ENCODE peak calls at places on chromosomes 12 and 14, in five cellular contexts. T, P, L, C and F are unnamed samples.

GRCh38 chr14:65002586-65003210 is 16.0 kb downstream of the FNTB start:
- DNase-seq in P (no peak), C (peak; percentile 62), L (no peak), T (no peak), F (peak; percentile 33)

GRCh38 chr12:3747976-3748619 is 4.8 kb downstream of the CRACR2A start:
- DNase-seq in T (no peak), C (no peak), L (peak; percentile 65), P (no peak), F (no peak)

GRCh38 chr12:74481078-74481477 is 56.6 kb upstream of the ATXN7L3B start:
- DNase-seq in T (no peak), C (no peak), L (no peak), P (no peak), F (no peak)

GRCh38 chr14:68146812-68147211 is 327.2 kb downstream of the RAD51B start:
- DNase-seq in C (peak; percentile 99), P (no peak), L (no peak), T (no peak), F (peak; percentile 99)

GRCh38 chr12:73625226-73625625 is 912.4 kb upstream of the ATXN7L3B start:
- DNase-seq in L (no peak), T (no peak), C (no peak), P (no peak), F (no peak)

GRCh38 chr12:123937707-123938600 is 34.7 kb downstream of the CCDC92 start:
- DNase-seq in P (no peak), C (no peak), L (no peak), T (no peak), F (peak; percentile 31)

GRCh38 chr12:76706761-76707160 is 57.2 kb upstream of the ZDHHC17 start:
- DNase-seq in T (no peak), C (no peak), L (no peak), P (no peak), F (no peak)

GRCh38 chr14:70698288-70698687 is 56.6 kb downstream of the TTC9 start:
- DNase-seq in P (no peak), T (no peak), L (peak; percentile 35), C (peak; percentile 50), F (peak; percentile 31)

GRCh38 chr12:65756956-65757511 is 67.2 kb upstream of the HMGA2 start:
- DNase-seq in T (no peak), L (no peak), P (peak; percentile 92), C (no peak), F (no peak)

GRCh38 chr14:101495827-101496778 is 65.2 kb upstream of the DIO3 start:
- DNase-seq in L (no peak), T (no peak), P (no peak), C (no peak), F (no peak)

GRCh38 chr12:117470804-117471203 is 109.4 kb upstream of the NOS1 start:
- DNase-seq in C (no peak), T (peak; percentile 54), L (no peak), P (peak; percentile 8), F (no peak)

GRCh38 chr14:64704743-64705405 is 650 bp downstream of the PLEKHG3 start:
- DNase-seq in P (no peak), L (peak; percentile 72), T (no peak), C (no peak), F (no peak)

GRCh38 chr12:68158427-68158826 is 1.1 kb downstream of the IFNG start:
- DNase-seq in C (peak; percentile 2), L (no peak), P (peak; percentile 38), T (peak; percentile 78), F (peak; percentile 30)

GRCh38 chr12:75479963-75480461 is 543 bp upstream of the GLIPR1 start:
- DNase-seq in C (no peak), P (peak; percentile 60), T (no peak), L (no peak), F (peak; percentile 79)

GRCh38 chr12:50047693-50048250 is 9.6 kb upstream of the ASIC1 start:
- DNase-seq in L (no peak), T (no peak), P (no peak), C (no peak), F (no peak)

GRCh38 chr12:50050410-50051280 is 6.8 kb upstream of the ASIC1 start:
- DNase-seq in P (no peak), L (peak; percentile 41), C (peak; percentile 87), T (peak; percentile 78), F (peak; percentile 50)

GRCh38 chr12:50049254-50050118 is 7.9 kb upstream of the ASIC1 start:
- DNase-seq in C (no peak), L (no peak), P (no peak), T (no peak), F (no peak)

GRCh38 chr12:50052544-50052943 is 4.9 kb upstream of the ASIC1 start:
- DNase-seq in L (no peak), P (no peak), T (no peak), C (no peak), F (no peak)

DNA sequence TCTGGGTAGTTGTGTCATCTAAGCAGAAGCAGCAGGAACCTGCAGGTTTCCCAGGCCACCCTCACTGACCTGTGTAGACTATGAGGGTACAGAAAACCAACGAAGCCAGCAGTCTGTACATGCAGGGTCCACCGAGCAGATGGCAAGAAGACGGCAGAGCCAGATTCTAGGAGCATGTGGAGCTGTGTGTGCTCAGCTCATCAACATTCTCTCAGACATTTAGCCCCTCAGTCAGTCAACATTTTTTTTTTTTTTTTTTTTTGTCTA is 7.3 kb upstream of the ASIC1 start:
- DNase-seq in L (no peak), C (no peak), T (no peak), P (no peak), F (no peak)
- H3K4me3 ChIP-seq in L (no peak overlapping the region), C (no peak overlapping the region), T (peak overlapping the region; percentile 57), P (no peak overlapping the region), F (no peak overlapping the region)

DNA sequence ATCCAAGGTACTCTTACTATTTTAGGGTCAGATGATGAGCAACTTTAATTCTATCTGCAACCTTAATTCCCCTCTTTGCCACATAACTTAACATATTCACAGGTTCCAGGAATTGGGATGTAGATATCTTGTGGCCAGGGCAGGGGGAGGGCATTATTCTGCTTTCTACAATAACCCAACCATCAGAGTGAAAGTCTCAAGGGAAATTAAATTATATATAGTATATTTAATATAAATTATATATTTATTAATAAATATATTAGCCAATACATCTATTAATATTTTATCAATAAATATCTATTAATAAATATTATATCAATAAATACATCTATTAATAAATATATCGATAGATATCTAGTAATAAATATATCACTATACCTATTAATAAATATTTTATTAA is 11.7 kb upstream of the RAB21 start:
- DNase-seq in L (no peak), T (no peak), P (no peak), C (no peak), F (no peak)
- TF ChIP-seq CTCF in L (no peak), T (no peak), P (no peak), C (no peak), F (no peak)

GRCh38 chr14:36509056-36509917 is 10.7 kb downstream of the NKX2-1 start:
- DNase-seq in L (no peak), T (peak; percentile 42), P (no peak), C (no peak), F (no peak)
- H3K4me3 ChIP-seq in L (no peak overlapping the region), T (peak overlapping the region; percentile 52), P (no peak overlapping the region), C (no peak overlapping the region), F (no peak overlapping the region)

DNA sequence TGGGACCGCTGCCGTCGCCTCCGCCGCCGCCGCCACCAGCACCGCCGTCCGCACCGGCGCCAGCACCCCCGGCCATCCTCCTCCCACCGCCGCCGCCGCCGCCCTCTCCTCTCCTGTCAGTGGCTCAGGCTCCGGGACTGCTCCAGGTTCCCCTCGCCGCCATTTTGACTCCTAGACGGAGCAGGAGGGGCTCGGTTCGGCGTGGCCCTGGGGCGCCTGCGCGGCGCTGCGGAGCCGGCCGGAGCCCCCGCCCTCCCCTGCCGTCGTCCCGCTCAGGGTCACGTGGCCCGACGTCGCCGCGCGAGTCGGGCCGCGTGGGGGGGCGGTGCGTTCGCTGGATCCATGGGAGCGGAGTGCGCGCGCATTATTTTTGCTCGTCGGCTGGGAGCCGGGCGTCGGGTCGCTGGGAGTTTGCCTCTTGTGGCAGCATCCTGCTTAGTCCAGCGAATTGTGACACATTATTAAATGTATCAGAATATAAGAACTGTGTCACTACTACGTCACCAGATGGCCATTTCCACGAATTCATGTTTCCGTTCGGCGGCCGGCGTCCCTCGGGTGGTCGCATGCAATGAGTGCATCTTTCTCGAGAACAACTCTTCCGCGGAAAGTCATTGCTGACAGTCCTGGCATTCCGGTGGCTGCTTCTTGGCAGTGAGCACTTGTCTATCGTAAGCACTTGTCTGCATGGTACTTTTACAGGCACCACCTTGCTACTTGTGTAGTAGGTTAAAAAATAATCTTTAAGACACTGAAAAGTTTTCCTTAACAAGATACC is at the start of gene BTBD7:
- DNase-seq in C (peak; percentile 90), P (peak; percentile 97), T (peak; percentile 97), L (peak; percentile 97), F (peak; percentile 94)
- TF ChIP-seq CTCF in C (peak; percentile 31), P (no peak), T (no peak), L (no peak), F (peak; percentile 31)

GRCh38 chr12:21776242-21776641 is 1.7 kb upstream of the KCNJ8 start:
- DNase-seq in L (no peak), P (no peak), T (no peak), C (no peak), F (no peak)
- H3K4me3 ChIP-seq in L (no peak overlapping the region), P (no peak overlapping the region), T (no peak overlapping the region), C (no peak overlapping the region), F (no peak overlapping the region)

GRCh38 chr12:47527816-47528215 is 178.0 kb downstream of the RPAP3 start:
- DNase-seq in P (no peak), T (no peak), L (no peak), C (peak; percentile 70), F (peak; percentile 23)
- TF ChIP-seq CTCF in P (no peak), T (no peak), L (no peak), C (no peak), F (no peak)

GRCh38 chr12:112977641-112978040 is 678 bp upstream of the OAS2 start:
- DNase-seq in C (no peak), L (no peak), P (peak; percentile 44), T (no peak), F (no peak)

GRCh38 chr12:112978163-112979081 is at the start of gene OAS2:
- DNase-seq in C (peak; percentile 83), P (peak; percentile 99), L (peak; percentile 63), T (peak; percentile 28), F (peak; percentile 83)

GRCh38 chr12:112979281-112979680 is 962 bp downstream of the OAS2 start:
- DNase-seq in T (no peak), P (peak; percentile 83), C (no peak), L (peak; percentile 35), F (no peak)

GRCh38 chr12:112977139-112977538 is 1.2 kb upstream of the OAS2 start:
- DNase-seq in L (no peak), T (no peak), P (no peak), C (no peak), F (no peak)

DNA sequence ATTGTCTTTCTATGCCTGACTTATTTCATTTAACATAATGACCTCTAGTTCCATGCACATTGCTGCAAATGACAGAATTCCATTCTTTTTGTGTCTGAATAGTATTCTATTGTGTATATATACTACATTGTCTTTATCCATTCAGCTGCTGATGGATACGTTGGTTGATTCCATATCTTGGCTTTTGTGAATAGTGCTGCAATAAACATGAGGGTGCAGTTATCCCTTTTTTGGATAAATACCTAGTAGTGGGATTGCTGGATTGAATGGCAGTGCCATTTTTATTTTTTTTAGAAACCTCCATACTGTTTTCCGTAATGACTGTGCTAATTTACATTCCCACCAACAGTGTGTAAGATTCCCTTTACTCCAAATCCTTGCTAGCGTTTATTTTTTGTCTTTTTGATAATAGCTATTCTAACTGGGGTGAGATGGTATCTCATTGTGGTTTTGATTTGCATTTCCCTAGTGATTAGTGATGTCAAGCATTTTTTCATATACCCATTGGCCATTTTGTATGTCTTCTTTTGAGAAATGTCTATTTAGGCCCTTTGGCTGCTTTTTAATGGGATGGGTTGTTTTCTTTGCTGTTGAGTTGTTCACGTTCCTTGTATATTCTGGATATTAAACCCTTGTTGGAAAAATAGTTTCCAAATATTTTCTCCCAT is 2.3 kb downstream of the OAS2 start:
- DNase-seq in L (no peak), P (peak; percentile 25), C (no peak), T (no peak), F (no peak)
- H3K4me3 ChIP-seq in L (no peak overlapping the region), P (peak overlapping the region; percentile 85), C (no peak overlapping the region), T (no peak overlapping the region), F (no peak overlapping the region)